ENCODE peak calls at places on chromosome 19, in six cellular contexts. One of them, this sample, is unnamed.

GRCh38 chr19:33507021-33507956 is 14.3 kb downstream of the PEPD start:
- DNase-seq in cardiac fibroblast: no peak
- DNase-seq in vagina: no peak
- DNase-seq in A549: no peak
- DNase-seq in psoas muscle: peak
- DNase-seq in neural crest cell: no peak
- DNase-seq in this sample: peak

GRCh38 chr19:9044449-9044848 is 34.2 kb upstream of the MUC16 start:
- DNase-seq in A549: no peak
- DNase-seq in psoas muscle: no peak
- DNase-seq in cardiac fibroblast: no peak
- DNase-seq in vagina: no peak
- DNase-seq in neural crest cell: no peak
- DNase-seq in this sample: no peak

GRCh38 chr19:52995711-52996110 is 18.0 kb upstream of the ERVV-1 start:
- DNase-seq in vagina: no peak
- DNase-seq in cardiac fibroblast: no peak
- DNase-seq in neural crest cell: no peak
- DNase-seq in psoas muscle: no peak
- DNase-seq in A549: no peak
- DNase-seq in this sample: no peak

GRCh38 chr19:32363175-32363574 is 17.8 kb downstream of the ZNF507 start:
- DNase-seq in psoas muscle: no peak
- DNase-seq in vagina: no peak
- DNase-seq in A549: no peak
- DNase-seq in cardiac fibroblast: peak
- DNase-seq in neural crest cell: no peak
- DNase-seq in this sample: peak

GRCh38 chr19:35882074-35882832 is 13.9 kb downstream of the APLP1 start:
- DNase-seq in vagina: no peak
- DNase-seq in neural crest cell: no peak
- DNase-seq in A549: peak
- DNase-seq in cardiac fibroblast: peak
- DNase-seq in psoas muscle: no peak
- DNase-seq in this sample: peak

GRCh38 chr19:48533770-48534169 is 18.2 kb upstream of the SULT2B1 start:
- DNase-seq in vagina: no peak
- DNase-seq in neural crest cell: no peak
- DNase-seq in cardiac fibroblast: no peak
- DNase-seq in A549: no peak
- DNase-seq in psoas muscle: no peak
- DNase-seq in this sample: no peak

GRCh38 chr19:31266196-31266595 is 83.0 kb downstream of the TSHZ3 start:
- DNase-seq in A549: no peak
- DNase-seq in psoas muscle: no peak
- DNase-seq in vagina: no peak
- DNase-seq in cardiac fibroblast: no peak
- DNase-seq in neural crest cell: no peak
- DNase-seq in this sample: no peak

GRCh38 chr19:34308381-34309367 is 54.3 kb downstream of the GARRE1 start:
- DNase-seq in vagina: no peak
- DNase-seq in neural crest cell: no peak
- DNase-seq in A549: no peak
- DNase-seq in cardiac fibroblast: peak
- DNase-seq in psoas muscle: no peak
- DNase-seq in this sample: no peak

GRCh38 chr19:3324405-3324856 is 42.0 kb upstream of the NFIC start:
- DNase-seq in neural crest cell: peak
- DNase-seq in cardiac fibroblast: peak
- DNase-seq in psoas muscle: peak
- DNase-seq in vagina: no peak
- DNase-seq in A549: no peak
- DNase-seq in this sample: peak

GRCh38 chr19:56839665-56840451 is 668 bp downstream of the PEG3 start:
- DNase-seq in neural crest cell: no peak
- DNase-seq in cardiac fibroblast: no peak
- DNase-seq in vagina: no peak
- DNase-seq in A549: no peak
- DNase-seq in psoas muscle: peak
- DNase-seq in this sample: no peak

DNA sequence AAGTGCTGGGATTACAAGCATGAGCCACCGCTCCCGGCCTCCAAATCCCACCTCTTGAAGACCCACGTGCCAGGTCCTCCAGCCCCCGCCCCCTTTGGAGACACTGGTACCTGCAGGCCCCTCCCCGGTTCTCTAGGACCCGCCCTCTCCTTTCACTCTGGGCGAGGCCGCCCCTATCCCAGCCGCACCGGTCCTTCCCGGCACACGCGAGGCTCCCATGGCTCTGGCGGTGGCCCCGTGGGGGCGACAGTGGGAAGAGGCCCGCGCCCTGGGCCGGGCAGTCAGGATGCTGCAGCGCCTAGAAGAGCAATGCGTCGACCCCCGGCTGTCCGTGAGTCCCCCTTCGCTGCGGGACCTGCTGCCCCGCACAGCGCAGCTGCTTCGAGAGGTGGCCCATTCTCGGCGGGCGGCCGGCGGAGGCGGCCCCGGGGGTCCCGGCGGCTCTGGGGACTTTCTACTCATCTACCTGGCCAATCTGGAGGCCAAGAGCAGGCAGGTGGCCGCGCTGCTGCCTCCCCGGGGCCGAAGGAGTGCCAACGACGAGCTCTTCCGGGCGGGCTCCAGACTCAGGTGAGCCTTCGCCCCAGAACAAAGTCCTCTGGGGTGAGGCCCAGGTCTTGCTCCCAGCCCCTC is at the start of gene CBLC:
- DNase-seq in vagina: no peak
- DNase-seq in psoas muscle: no peak
- DNase-seq in neural crest cell: no peak
- DNase-seq in cardiac fibroblast: no peak
- DNase-seq in A549: no peak
- DNase-seq in this sample: peak
- TF ChIP-seq CTCF in vagina: no peak
- TF ChIP-seq CTCF in psoas muscle: no peak
- TF ChIP-seq CTCF in neural crest cell: peak
- TF ChIP-seq CTCF in cardiac fibroblast: no peak
- TF ChIP-seq CTCF in A549: no peak
- TF ChIP-seq CTCF in this sample: no peak

DNA sequence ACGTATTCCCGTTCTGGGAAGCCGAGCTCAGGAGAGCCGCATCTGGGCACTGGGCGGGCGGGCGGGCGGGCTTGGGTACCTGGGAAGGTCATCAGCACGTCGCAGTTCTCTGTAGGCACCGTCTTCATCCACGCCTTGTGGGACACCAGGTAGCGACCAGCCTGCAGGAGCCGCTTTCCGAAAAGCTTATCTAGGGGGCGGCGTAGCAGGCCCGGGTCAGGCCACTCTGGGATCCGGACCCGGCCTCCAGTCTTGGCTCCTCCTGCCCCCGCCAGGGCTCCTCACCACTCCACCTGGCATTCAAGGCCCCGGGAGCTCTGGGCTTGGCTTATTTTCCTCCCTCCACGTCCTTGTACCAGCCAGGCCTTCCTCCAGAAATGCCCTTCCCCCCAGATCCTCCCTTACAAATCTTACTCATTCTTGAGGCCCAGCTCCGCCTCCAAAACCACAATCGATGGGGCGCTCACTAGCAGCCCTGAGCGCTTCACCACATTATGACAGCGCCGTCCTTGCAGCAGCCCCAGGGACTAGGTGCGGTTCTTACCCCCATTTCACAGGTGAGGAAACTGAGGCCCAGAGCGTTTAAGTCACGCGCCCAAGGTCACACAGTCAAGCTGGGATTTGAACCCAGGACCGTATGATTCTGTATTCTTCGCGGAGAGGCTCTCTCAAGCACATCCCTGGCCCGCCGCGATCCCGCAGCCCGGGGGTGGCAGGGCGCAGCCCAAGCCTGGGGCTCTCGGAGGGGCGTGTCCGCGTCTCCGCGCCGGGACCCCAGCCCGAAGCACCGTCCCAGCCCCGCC is 843 bp downstream of the ANO8 start:
- DNase-seq in vagina: no peak
- DNase-seq in neural crest cell: no peak
- DNase-seq in psoas muscle: no peak
- DNase-seq in A549: peak
- DNase-seq in cardiac fibroblast: peak
- DNase-seq in this sample: peak
- TF ChIP-seq CTCF in vagina: no peak
- TF ChIP-seq CTCF in neural crest cell: no peak
- TF ChIP-seq CTCF in psoas muscle: no peak
- TF ChIP-seq CTCF in A549: no peak
- TF ChIP-seq CTCF in cardiac fibroblast: no peak
- TF ChIP-seq CTCF in this sample: no peak

DNA sequence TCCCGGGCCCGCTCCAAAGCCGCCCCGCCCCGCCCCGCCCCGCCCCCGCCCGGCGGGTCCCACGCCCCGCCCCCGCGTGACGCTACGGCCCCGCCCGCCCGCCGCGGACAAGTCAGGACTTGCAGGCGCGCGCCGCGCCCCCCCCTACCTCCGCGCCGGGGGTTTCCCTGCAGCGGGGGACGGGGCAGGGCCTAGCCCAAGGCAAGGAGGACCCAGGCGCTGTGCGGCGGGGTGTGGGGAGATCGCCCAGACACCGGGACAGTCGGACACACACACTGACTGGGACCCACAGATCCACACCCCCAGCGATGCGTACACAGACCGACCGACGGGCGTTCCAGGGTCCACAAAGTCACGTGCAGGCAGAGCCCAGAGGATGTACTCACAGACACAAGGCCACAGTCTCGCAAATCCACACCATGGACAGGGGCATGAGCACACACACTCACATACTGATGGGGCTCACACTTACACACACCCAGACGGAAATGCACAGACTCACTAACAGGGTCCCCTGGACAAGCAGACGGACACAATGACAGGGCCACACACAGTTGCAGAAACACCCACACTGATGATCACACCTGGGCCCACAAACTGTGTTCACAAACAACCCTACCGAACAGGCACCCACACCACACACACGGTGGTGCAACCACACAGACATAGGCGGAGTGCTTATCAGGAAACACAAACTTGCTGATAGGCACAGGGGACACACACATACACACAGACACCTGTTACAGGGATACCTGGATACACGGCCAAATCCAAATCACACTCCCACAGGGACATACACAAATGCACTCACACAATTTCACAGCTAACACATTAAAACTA is 436 bp upstream of the BBC3 start:
- DNase-seq in psoas muscle: peak
- DNase-seq in neural crest cell: peak
- DNase-seq in A549: peak
- DNase-seq in cardiac fibroblast: peak
- DNase-seq in vagina: no peak
- DNase-seq in this sample: peak
- TF ChIP-seq CTCF in psoas muscle: no peak
- TF ChIP-seq CTCF in neural crest cell: no peak
- TF ChIP-seq CTCF in A549: no peak
- TF ChIP-seq CTCF in cardiac fibroblast: no peak
- TF ChIP-seq CTCF in vagina: no peak
- TF ChIP-seq CTCF in this sample: no peak

GRCh38 chr19:1606138-1606651 is 933 bp upstream of the UQCR11 start:
- DNase-seq in neural crest cell: no peak
- DNase-seq in A549: no peak
- DNase-seq in cardiac fibroblast: no peak
- DNase-seq in psoas muscle: no peak
- DNase-seq in vagina: no peak
- DNase-seq in this sample: no peak
- TF ChIP-seq CTCF in neural crest cell: no peak
- TF ChIP-seq CTCF in A549: no peak
- TF ChIP-seq CTCF in cardiac fibroblast: no peak
- TF ChIP-seq CTCF in psoas muscle: no peak
- TF ChIP-seq CTCF in vagina: no peak
- TF ChIP-seq CTCF in this sample: no peak

DNA sequence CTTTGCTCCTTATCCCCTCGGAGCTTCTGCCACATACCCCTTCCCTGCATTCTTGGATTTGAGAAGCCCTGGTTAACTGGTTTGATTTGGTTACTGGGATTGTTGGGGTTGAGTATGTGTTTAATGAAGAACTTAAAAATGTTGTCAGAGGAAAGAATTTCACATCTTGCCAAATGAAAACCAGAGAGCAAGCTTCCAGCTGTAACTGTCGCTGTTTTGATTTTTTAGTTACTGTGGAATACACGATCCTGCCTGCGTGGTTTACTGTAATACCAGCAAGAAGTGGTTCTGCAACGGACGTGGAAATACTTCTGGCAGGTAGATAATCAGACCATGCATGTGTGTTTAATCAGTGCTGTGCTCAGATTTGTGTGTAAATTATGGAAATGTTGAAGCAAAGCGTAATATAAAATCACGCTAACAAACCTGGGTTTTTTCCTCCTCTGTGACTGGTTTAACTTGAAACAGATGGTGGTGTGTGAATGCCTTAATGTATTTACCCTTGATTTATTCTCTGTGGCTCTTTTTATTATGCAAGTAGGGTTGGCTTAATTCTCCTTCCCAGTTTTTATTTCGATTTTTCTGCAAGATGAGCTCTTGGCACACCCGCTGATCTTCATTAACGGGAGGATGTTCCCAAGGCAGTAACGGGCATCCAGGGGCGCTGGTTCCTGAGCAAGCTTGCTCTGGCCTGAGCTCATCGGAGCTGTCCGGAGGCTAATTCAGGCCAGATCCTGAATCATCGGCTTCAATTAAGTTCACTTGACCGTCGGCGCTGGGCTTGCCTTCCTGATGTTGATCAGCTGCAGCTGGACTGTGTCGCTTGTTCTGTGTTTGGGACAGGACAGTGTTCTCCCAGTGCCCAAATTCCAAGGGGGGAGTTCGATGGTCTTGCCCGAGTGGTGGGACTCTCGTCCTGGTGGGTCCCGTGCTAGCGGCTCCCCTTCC is 16.0 kb downstream of the UPF1 start:
- DNase-seq in vagina: no peak
- DNase-seq in psoas muscle: no peak
- DNase-seq in A549: no peak
- DNase-seq in cardiac fibroblast: peak
- DNase-seq in neural crest cell: no peak
- DNase-seq in this sample: no peak
- TF ChIP-seq CTCF in vagina: no peak
- TF ChIP-seq CTCF in psoas muscle: no peak
- TF ChIP-seq CTCF in A549: no peak
- TF ChIP-seq CTCF in cardiac fibroblast: no peak
- TF ChIP-seq CTCF in neural crest cell: no peak
- TF ChIP-seq CTCF in this sample: no peak

GRCh38 chr19:11379857-11380350 is 4.2 kb downstream of the EPOR start:
- DNase-seq in A549: no peak
- DNase-seq in cardiac fibroblast: no peak
- DNase-seq in neural crest cell: no peak
- DNase-seq in psoas muscle: no peak
- DNase-seq in vagina: no peak
- DNase-seq in this sample: no peak

GRCh38 chr19:11382898-11383705 is 1.0 kb downstream of the EPOR start:
- DNase-seq in psoas muscle: peak
- DNase-seq in neural crest cell: peak
- DNase-seq in cardiac fibroblast: peak
- DNase-seq in vagina: no peak
- DNase-seq in A549: peak
- DNase-seq in this sample: peak

GRCh38 chr19:11380653-11381534 is 3.2 kb downstream of the EPOR start:
- DNase-seq in psoas muscle: peak
- DNase-seq in A549: peak
- DNase-seq in neural crest cell: peak
- DNase-seq in cardiac fibroblast: peak
- DNase-seq in vagina: no peak
- DNase-seq in this sample: peak

GRCh38 chr19:11383706-11384048 is 437 bp downstream of the EPOR start:
- DNase-seq in vagina: no peak
- DNase-seq in cardiac fibroblast: no peak
- DNase-seq in A549: no peak
- DNase-seq in psoas muscle: no peak
- DNase-seq in neural crest cell: no peak
- DNase-seq in this sample: no peak

GRCh38 chr19:11381535-11382369 is 2.4 kb downstream of the EPOR start:
- DNase-seq in vagina: no peak
- DNase-seq in A549: peak
- DNase-seq in cardiac fibroblast: peak
- DNase-seq in neural crest cell: peak
- DNase-seq in psoas muscle: peak
- DNase-seq in this sample: peak
- TF ChIP-seq CTCF in vagina: no peak
- TF ChIP-seq CTCF in A549: peak
- TF ChIP-seq CTCF in cardiac fibroblast: peak
- TF ChIP-seq CTCF in neural crest cell: peak
- TF ChIP-seq CTCF in psoas muscle: no peak
- TF ChIP-seq CTCF in this sample: peak